ENCODE peak calls at places on chromosomes 4 and X, in six cellular contexts. V is trophoblast cell, B is H9, F is neuronal stem cell, S is IMR-90, E is mesenchymal stem cell. D is an unnamed sample.

GRCh38 chrX:134990475-134991473 is at the start of gene SMIM10:
- DNase-seq in V (peak; percentile 74), B (peak; percentile 45), F (no peak), S (peak; percentile 79), E (peak; percentile 83), D (peak; percentile 55)

GRCh38 chr4:143424276-143424675 is 87.6 kb downstream of the GAB1 start:
- DNase-seq in V (no peak), B (no peak), F (no peak), S (peak; percentile 82), E (peak; percentile 17), D (no peak)

GRCh38 chrX:13694359-13694758 is 5.4 kb downstream of the RAB9A start:
- DNase-seq in V (no peak), B (no peak), F (no peak), S (no peak), E (peak; percentile 6), D (no peak)

GRCh38 chr4:181752516-181752915 is 490.7 kb upstream of the TENM3 start:
- DNase-seq in V (no peak), B (no peak), F (no peak), S (no peak), E (no peak), D (no peak)

GRCh38 chr4:26780524-26780923 is 80.1 kb upstream of the STIM2 start:
- DNase-seq in V (no peak), B (no peak), F (no peak), S (peak; percentile 48), E (peak; percentile 21), D (no peak)

GRCh38 chrX:46376246-46376885 is 168.9 kb downstream of the ZNF674 start:
- DNase-seq in V (peak; percentile 4), B (peak; percentile 56), F (peak; percentile 27), S (peak; percentile 48), E (peak; percentile 61), D (no peak)

GRCh38 chrX:56813318-56813837 is 84.3 kb downstream of the NBDY start:
- DNase-seq in V (peak; percentile 71), B (peak; percentile 14), F (no peak), S (peak; percentile 31), E (peak; percentile 76), D (no peak)

GRCh38 chr4:152165146-152165545 is 370.7 kb downstream of the FBXW7 start:
- DNase-seq in V (peak; percentile 18), B (peak; percentile 54), F (no peak), S (no peak), E (peak; percentile 15), D (no peak)

GRCh38 chrX:65581661-65582339 is 47.2 kb upstream of the LAS1L start:
- DNase-seq in V (peak; percentile 36), B (peak; percentile 62), F (peak; percentile 36), S (peak; percentile 61), E (peak; percentile 57), D (peak; percentile 10)

GRCh38 chrX:14209034-14209433 is 179.3 kb upstream of the GEMIN8 start:
- DNase-seq in V (no peak), B (no peak), F (no peak), S (no peak), E (no peak), D (no peak)

GRCh38 chrX:10106801-10107200 is 50.0 kb upstream of the CLCN4 start:
- DNase-seq in V (no peak), B (no peak), F (no peak), S (no peak), E (no peak), D (no peak)

GRCh38 chrX:13398073-13398823 is 78.4 kb upstream of the ATXN3L start:
- DNase-seq in V (peak; percentile 77), B (no peak), F (peak; percentile 1), S (peak; percentile 100), E (peak; percentile 95), D (peak; percentile 33)

GRCh38 chrX:347351-348117 is 28.9 kb upstream of the GTPBP6 start:
- DNase-seq in V (no peak), B (no peak), F (no peak), S (no peak), E (no peak), D (no peak)

GRCh38 chrX:116873678-116874077 is 410.9 kb upstream of the CT83 start:
- DNase-seq in V (peak; percentile 0), B (no peak), F (no peak), S (no peak), E (peak; percentile 0), D (no peak)

GRCh38 chrX:24245201-24245600 is 68.7 kb downstream of the SUPT20HL2 start:
- DNase-seq in V (peak; percentile 58), B (no peak), F (peak; percentile 20), S (peak; percentile 70), E (peak; percentile 69), D (no peak)

GRCh38 chr4:151690884-151691283 is 69.9 kb downstream of the GATB start:
- DNase-seq in V (no peak), B (no peak), F (no peak), S (no peak), E (peak; percentile 34), D (no peak)

GRCh38 chrX:12441376-12442128 is 303.3 kb downstream of the FRMPD4 start:
- DNase-seq in V (no peak), B (no peak), F (no peak), S (peak; percentile 87), E (peak; percentile 45), D (no peak)

GRCh38 chr4:107519057-107519456 is 201.0 kb downstream of the PAPSS1 start:
- DNase-seq in V (no peak), B (no peak), F (peak; percentile 11), S (peak; percentile 5), E (peak; percentile 50), D (no peak)

GRCh38 chr4:30722916-30723270 is 2.7 kb downstream of the PCDH7 start:
- DNase-seq in V (no peak), B (peak; percentile 41), F (peak; percentile 15), S (no peak), E (no peak), D (peak; percentile 53)

GRCh38 chr4:37748546-37748945 is 62.4 kb upstream of the RELL1 start:
- DNase-seq in V (no peak), B (no peak), F (no peak), S (no peak), E (no peak), D (no peak)

GRCh38 chr4:118033148-118034060 is 882 bp upstream of the NDST3 start:
- DNase-seq in V (peak; percentile 39), B (peak; percentile 70), F (peak; percentile 56), S (peak; percentile 24), E (peak; percentile 61), D (no peak)

GRCh38 chr4:53672873-53673272 is 81.6 kb upstream of the LNX1 start:
- DNase-seq in V (no peak), B (no peak), F (no peak), S (no peak), E (no peak), D (no peak)
- H3K14ac ChIP-seq in V (no peak overlapping the region), B (no peak overlapping the region), F (no peak overlapping the region), S (no peak overlapping the region), E (no peak overlapping the region), D (no peak overlapping the region)

DNA sequence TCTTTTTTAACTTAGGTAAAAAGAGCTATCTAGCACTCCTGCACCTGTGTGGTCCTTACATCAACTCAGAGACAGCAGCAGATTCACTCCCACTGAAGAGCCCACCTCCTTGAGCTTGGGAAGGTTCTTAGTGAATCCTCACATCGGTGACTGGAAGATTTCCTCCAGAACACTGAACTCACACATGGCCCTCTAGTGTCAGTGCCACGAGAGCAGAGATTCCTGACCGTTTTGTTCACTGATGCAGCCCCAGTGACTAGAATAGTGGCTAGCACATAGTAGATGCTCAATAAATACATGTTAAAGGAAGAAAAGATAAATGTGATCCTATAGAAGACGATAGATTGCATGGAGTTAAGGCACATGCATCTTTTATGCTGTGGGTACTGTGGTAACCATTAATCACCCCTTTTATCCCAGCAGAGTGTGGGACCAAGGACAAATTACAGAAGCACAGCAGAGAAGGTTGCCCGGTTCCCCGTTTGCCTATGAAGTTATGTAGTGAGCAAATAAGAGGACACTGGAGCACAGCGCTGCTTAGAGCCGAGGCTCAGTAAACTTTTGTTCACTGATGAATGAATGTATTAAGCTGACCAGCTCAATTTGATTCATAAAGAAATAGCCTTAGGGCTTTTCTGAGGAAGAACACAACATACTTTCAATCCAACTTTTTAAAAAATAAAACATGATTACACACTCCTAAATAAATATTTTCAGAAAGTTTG is 8.7 kb downstream of the GASK1B start:
- DNase-seq in V (no peak), B (no peak), F (no peak), S (no peak), E (peak; percentile 28), D (no peak)
- H3K14ac ChIP-seq in V (no peak overlapping the region), B (no peak overlapping the region), F (no peak overlapping the region), S (no peak overlapping the region), E (no peak overlapping the region), D (no peak overlapping the region)

GRCh38 chr4:161604516-161605300 is 559.1 kb downstream of the FSTL5 start:
- DNase-seq in V (no peak), B (no peak), F (no peak), S (no peak), E (no peak), D (no peak)
- H3K14ac ChIP-seq in V (no peak overlapping the region), B (no peak overlapping the region), F (no peak overlapping the region), S (no peak overlapping the region), E (no peak overlapping the region), D (no peak overlapping the region)

DNA sequence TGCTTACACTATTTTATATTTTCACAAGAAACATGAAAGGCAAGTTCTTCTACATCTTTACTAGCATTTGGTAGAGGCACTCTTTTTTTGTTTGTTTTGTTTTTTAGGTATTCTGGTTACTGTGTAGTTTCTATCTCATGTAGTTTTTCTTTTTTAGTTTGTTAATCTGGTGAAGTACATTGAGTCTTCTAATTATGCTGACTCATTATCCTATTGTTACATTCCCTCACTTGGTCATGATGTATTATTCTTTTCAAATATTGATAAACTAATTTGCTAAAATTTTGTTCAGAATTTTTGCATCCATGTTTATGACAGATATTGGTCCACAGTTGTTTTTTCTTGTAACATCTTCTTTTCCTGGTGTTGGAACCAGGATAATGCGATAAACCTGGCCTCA is 4.7 kb downstream of the GK2 start:
- DNase-seq in V (no peak), B (no peak), F (no peak), S (no peak), E (no peak), D (no peak)
- H3K14ac ChIP-seq in V (no peak overlapping the region), B (no peak overlapping the region), F (no peak overlapping the region), S (no peak overlapping the region), E (no peak overlapping the region), D (no peak overlapping the region)

DNA sequence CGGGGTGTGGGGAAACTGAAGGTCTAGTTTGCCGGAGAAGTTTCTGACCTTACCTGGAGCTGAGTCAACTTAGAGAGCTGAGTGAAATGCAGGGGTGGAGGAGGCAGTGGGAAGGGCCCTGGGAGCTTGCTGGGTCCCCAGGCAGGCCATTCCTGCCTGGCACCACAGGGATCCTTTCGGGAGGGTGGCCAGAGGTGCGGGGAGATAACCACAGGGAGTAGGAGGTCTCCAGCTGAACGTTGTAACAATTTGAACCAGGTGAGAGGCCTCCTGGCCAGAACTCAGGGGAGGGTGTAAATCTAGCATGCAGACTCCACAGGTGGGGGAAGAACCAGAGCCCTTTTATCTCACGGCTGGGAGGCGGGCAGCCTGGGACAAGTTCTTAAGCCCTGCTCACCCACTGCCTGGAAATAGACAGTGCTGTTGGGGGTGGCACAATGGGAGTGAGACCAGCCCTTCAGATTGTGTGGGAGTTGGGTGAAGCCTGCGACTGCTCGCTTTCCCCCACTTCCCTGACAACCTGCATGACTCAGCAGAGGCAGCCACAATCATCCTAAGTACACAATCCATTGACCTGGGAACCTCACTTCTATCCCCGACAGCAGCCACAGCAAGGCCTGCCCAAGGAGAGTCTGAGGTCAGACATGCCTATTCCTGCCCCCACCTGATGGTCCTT is 247.4 kb downstream of the ADGRA3 start:
- DNase-seq in V (no peak), B (no peak), F (no peak), S (no peak), E (no peak), D (no peak)
- H3K14ac ChIP-seq in V (no peak overlapping the region), B (no peak overlapping the region), F (no peak overlapping the region), S (no peak overlapping the region), E (no peak overlapping the region), D (no peak overlapping the region)

GRCh38 chrX:120797201-120797938 is 78.3 kb downstream of the CT47B1 start:
- DNase-seq in V (peak; percentile 1), B (no peak), F (no peak), S (no peak), E (no peak), D (no peak)
- H3K14ac ChIP-seq in V (no peak overlapping the region), B (no peak overlapping the region), F (no peak overlapping the region), S (no peak overlapping the region), E (no peak overlapping the region), D (no peak overlapping the region)